ENCODE peak calls at places on chromosome 17, in eight cellular contexts. Z, M, V, K, X, J, Y and B are unnamed samples.

GRCh38 chr17:50420419-50421112 is 5.5 kb upstream of the ACSF2 start:
- DNase-seq in Z (no peak), M (no peak), V (no peak), K (no peak), X (no peak), J (no peak), Y (peak; percentile 33), B (no peak)

GRCh38 chr17:15955793-15956541 is 11.0 kb downstream of the ADORA2B start:
- DNase-seq in Z (no peak), M (no peak), V (no peak), K (no peak), X (no peak), J (no peak), Y (no peak), B (no peak)

GRCh38 chr17:37458805-37459204 is 30.9 kb upstream of the DUSP14 start:
- DNase-seq in Z (no peak), M (no peak), V (no peak), K (no peak), X (no peak), J (no peak), Y (peak; percentile 73), B (peak; percentile 49)

GRCh38 chr17:40995121-40995520 is 1.2 kb upstream of the KRTAP3-3 start:
- DNase-seq in Z (no peak), M (no peak), V (no peak), K (no peak), X (no peak), J (no peak), Y (no peak), B (no peak)

GRCh38 chr17:68020451-68020779 is 15.1 kb upstream of the KPNA2 start:
- DNase-seq in Z (peak; percentile 75), M (no peak), V (no peak), K (no peak), X (no peak), J (no peak), Y (no peak), B (no peak)

GRCh38 chr17:79840204-79840988 is 1.2 kb upstream of the CBX4 start:
- DNase-seq in Z (no peak), M (no peak), V (no peak), K (peak; percentile 63), X (peak; percentile 59), J (no peak), Y (peak; percentile 67), B (peak; percentile 57)

GRCh38 chr17:71330099-71330375 is 790.8 kb upstream of the SOX9 start:
- DNase-seq in Z (no peak), M (no peak), V (no peak), K (no peak), X (no peak), J (no peak), Y (no peak), B (no peak)

GRCh38 chr17:81419333-81419885 is 24.2 kb downstream of the BAHCC1 start:
- DNase-seq in Z (peak; percentile 79), M (no peak), V (no peak), K (no peak), X (peak; percentile 96), J (peak; percentile 46), Y (peak; percentile 94), B (peak; percentile 98)

GRCh38 chr17:17108681-17109049 is 66.4 kb downstream of the MPRIP start:
- DNase-seq in Z (peak; percentile 60), M (no peak), V (no peak), K (no peak), X (no peak), J (no peak), Y (peak; percentile 44), B (no peak)

GRCh38 chr17:48438662-48439061 is 8.6 kb upstream of the SKAP1 start:
- DNase-seq in Z (peak; percentile 65), M (no peak), V (no peak), K (no peak), X (no peak), J (no peak), Y (no peak), B (no peak)